ENCODE peak calls at places on chromosomes 13 and 19, in four cellular contexts. J, V, T and H are unnamed samples.

GRCh38 chr13:51222510-51223283 is 499 bp downstream of the FAM124A start:
- DNase-seq in J (no peak), T (peak; percentile 18), V (no peak), H (no peak)

GRCh38 chr19:36686365-36687213 is 823 bp upstream of the ZNF567 start:
- DNase-seq in J (no peak), T (peak; percentile 13), V (no peak), H (peak; percentile 13)

GRCh38 chr19:11414544-11414943 is 4.6 kb downstream of the RGL3 start:
- DNase-seq in V (no peak), J (no peak), T (no peak), H (no peak)

GRCh38 chr13:100176781-100177389 is 88.0 kb downstream of the PCCA start:
- DNase-seq in J (peak; percentile 2), T (no peak), V (no peak), H (peak; percentile 80)

GRCh38 chr13:111337206-111337605 is 16.8 kb downstream of the TEX29 start:
- DNase-seq in J (peak; percentile 87), T (peak; percentile 63), V (no peak), H (peak; percentile 80)

GRCh38 chr19:10418281-10419199 is 1.8 kb upstream of the PDE4A start:
- DNase-seq in J (no peak), T (peak; percentile 17), V (no peak), H (peak; percentile 29)

GRCh38 chr19:7067716-7068115 is 1.8 kb upstream of the ZNF557 start:
- DNase-seq in J (peak; percentile 18), V (no peak), T (no peak), H (peak; percentile 33)

GRCh38 chr13:45833663-45834062 is 17.9 kb downstream of the SIAH3 start:
- DNase-seq in V (no peak), J (peak; percentile 11), T (peak; percentile 57), H (peak; percentile 15)

GRCh38 chr19:17035842-17036424 is 9.3 kb upstream of the CPAMD8 start:
- DNase-seq in V (peak; percentile 69), T (no peak), J (no peak), H (no peak)

GRCh38 chr13:77328819-77329132 is 1.9 kb upstream of the MYCBP2 start:
- DNase-seq in V (no peak), J (no peak), T (no peak), H (no peak)

GRCh38 chr19:8641908-8642547 is 11.6 kb downstream of the NFILZ start:
- DNase-seq in J (no peak), V (peak; percentile 39), T (peak; percentile 54), H (peak; percentile 90)

GRCh38 chr19:4676955-4677731 is 7.0 kb upstream of the MYDGF start:
- DNase-seq in V (no peak), T (peak; percentile 53), J (no peak), H (peak; percentile 76)

GRCh38 chr19:35461050-35461449 is 13.0 kb downstream of the FFAR2 start:
- DNase-seq in J (no peak), T (no peak), V (no peak), H (no peak)

GRCh38 chr13:105914637-105915036 is 620.8 kb downstream of the EFNB2 start:
- DNase-seq in T (no peak), V (no peak), J (peak; percentile 77), H (peak; percentile 92)

GRCh38 chr13:51833980-51834379 is 11.0 kb downstream of the TMEM272 start:
- DNase-seq in V (no peak), J (no peak), T (no peak), H (no peak)

GRCh38 chr13:99750951-99751350 is 220.6 kb downstream of the ZIC5 start:
- DNase-seq in V (no peak), J (no peak), T (no peak), H (no peak)

GRCh38 chr19:33580026-33580644 is 41.6 kb upstream of the CHST8 start:
- DNase-seq in V (no peak), J (no peak), T (peak; percentile 18), H (no peak)

GRCh38 chr13:110914293-110915056 is 394 bp downstream of the ANKRD10 start:
- DNase-seq in V (peak; percentile 64), J (no peak), T (peak; percentile 88), H (peak; percentile 76)

GRCh38 chr19:51372649-51373504 is at the start of gene NKG7:
- DNase-seq in J (no peak), V (peak; percentile 92), T (no peak), H (no peak)

GRCh38 chr13:46516624-46517318 is 36.2 kb upstream of the LRCH1 start:
- DNase-seq in T (peak; percentile 19), V (no peak), J (no peak), H (no peak)

GRCh38 chr13:33509642-33510229 is 224.2 kb upstream of the STARD13 start:
- DNase-seq in V (peak; percentile 15), T (no peak), J (no peak), H (no peak)

GRCh38 chr13:99993660-99994455 is 12.3 kb downstream of the ZIC2 start:
- DNase-seq in V (no peak), T (no peak), J (no peak), H (peak; percentile 59)

GRCh38 chr13:21690955-21691354 is 20.1 kb downstream of the FGF9 start:
- DNase-seq in J (no peak), V (no peak), T (no peak), H (no peak)

GRCh38 chr13:43293008-43293407 is 269.6 kb downstream of the DNAJC15 start:
- DNase-seq in J (no peak), T (no peak), V (no peak), H (no peak)

GRCh38 chr13:54611400-54611799 is 1582.8 kb downstream of the OLFM4 start:
- DNase-seq in J (no peak), T (no peak), V (no peak), H (no peak)

GRCh38 chr13:86757236-86757978 is 913.8 kb upstream of the SLITRK5 start:
- DNase-seq in T (no peak), J (no peak), V (no peak), H (peak; percentile 7)

GRCh38 chr19:44874317-44874716 is 16.7 kb upstream of the TOMM40 start:
- DNase-seq in T (no peak), V (no peak), J (no peak), H (no peak)

GRCh38 chr13:44197791-44198770 is 175.5 kb upstream of the SERP2 start:
- DNase-seq in V (no peak), J (peak; percentile 2), T (no peak), H (peak; percentile 48)

GRCh38 chr19:11538232-11539036 is at the start of gene CNN1:
- DNase-seq in V (no peak), J (no peak), T (peak; percentile 80), H (peak; percentile 86)

GRCh38 chr13:58254961-58255360 is 623.4 kb downstream of the PCDH17 start:
- DNase-seq in J (no peak), T (no peak), V (no peak), H (no peak)

GRCh38 chr13:107250626-107251025 is 682.7 kb upstream of the ARGLU1 start:
- DNase-seq in J (no peak), T (no peak), V (no peak), H (no peak)

GRCh38 chr13:111626371-111627305 is 306.2 kb downstream of the TEX29 start:
- DNase-seq in T (no peak), V (no peak), J (no peak), H (no peak)

GRCh38 chr13:51220706-51221105 is 1.5 kb upstream of the FAM124A start:
- DNase-seq in V (no peak), T (no peak), J (no peak), H (no peak)

GRCh38 chr13:100644328-100644727 is 30.3 kb downstream of the TMTC4 start:
- DNase-seq in T (no peak), J (no peak), V (no peak), H (peak; percentile 6)

GRCh38 chr13:73740681-73741080 is 393.5 kb downstream of the KLF12 start:
- DNase-seq in V (no peak), J (peak; percentile 13), T (no peak), H (peak; percentile 77)

GRCh38 chr19:7381073-7381390 is 32.3 kb downstream of the ARHGEF18 start:
- DNase-seq in T (no peak), J (no peak), V (no peak), H (no peak)

DNA sequence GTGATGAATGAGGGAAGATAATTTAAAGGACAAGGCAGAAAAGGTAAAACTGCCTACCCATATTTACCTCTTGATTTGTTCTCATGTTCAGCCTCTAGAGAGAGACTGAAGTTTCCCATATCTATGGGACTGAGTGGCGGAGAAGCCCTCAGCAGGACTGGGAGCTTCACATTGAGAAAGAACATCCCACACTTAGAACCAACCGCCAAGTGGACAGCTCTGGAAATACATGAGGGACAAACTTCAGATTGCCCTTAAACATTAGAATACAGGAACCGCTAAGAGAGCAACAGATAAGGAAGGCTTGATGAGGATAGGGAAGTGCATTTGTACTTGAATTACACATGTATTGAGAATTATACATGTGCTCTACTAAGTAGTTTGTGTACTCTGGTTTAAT is 316.0 kb upstream of the MIR17HG start:
- DNase-seq in V (peak; percentile 0), J (no peak), T (no peak), H (no peak)
- TF ChIP-seq CTCF in V (no peak), J (no peak), T (no peak), H (no peak)

GRCh38 chr19:39542198-39542597 is 2.2 kb upstream of the EID2 start:
- DNase-seq in V (no peak), T (no peak), J (no peak), H (no peak)
- H3K4me3 ChIP-seq in V (no peak overlapping the region), T (no peak overlapping the region), J (no peak overlapping the region), H (no peak overlapping the region)

DNA sequence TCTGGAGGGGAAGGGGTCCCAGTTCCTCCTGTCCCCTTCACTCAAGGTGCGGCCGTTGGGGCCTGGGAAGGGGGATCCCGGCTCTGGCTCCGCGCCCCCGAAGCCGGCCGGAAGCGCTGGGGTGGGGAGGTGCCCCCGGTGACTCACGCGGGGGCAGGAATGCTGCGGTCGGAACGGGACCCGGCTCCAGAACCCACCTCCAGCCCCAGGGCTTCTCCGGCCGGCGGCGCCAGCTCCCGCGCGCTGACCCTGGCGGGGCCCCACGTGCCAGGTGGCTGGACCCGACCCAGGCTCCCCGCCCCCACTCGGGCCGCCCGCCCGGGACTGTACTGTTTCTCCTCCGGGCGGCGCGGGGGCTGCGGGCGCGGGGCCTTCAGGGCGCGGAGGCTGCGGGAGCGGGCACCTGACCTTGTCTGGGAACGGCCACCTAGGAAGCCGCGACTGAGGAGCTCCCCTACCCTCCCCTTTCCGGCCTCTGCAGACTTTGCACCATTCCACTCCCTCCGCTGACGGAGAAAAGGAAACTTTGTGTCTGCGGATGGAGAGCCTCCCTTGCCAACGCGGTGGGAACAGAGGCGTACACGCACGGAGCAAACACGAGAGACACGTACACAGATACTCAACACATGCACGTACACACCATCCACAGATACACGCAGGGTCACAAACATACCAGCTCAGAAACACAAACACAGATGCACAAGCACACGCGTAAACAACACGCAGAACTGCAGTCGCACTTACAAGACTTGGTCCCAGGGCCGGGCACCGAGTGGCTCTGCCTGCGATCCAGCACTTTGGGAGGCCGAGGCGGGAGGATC is 7.2 kb downstream of the AXL start:
- DNase-seq in J (peak; percentile 67), V (peak; percentile 71), T (peak; percentile 88), H (peak; percentile 77)
- TF ChIP-seq CTCF in J (no peak), V (no peak), T (peak; percentile 8), H (peak; percentile 22)

DNA sequence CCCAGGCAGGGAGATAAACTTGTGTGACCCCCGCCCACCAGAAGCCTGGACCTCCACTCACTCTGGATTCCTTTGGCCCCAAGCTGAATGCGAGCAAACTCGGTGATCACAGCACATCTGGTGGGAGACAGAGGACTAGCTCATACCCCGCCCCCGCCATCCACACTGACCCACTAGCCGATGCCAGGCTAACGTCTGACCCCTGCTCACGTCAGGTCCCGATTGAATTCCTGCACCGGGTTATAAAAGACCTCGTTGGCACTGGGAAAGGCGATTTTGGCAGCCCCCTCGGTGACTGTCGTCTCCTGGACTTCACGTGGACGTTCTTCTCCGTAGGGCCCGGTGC is 631 bp downstream of the TRMT1 start:
- DNase-seq in T (no peak), V (no peak), J (no peak), H (no peak)
- H3K4me3 ChIP-seq in T (peak overlapping the region; percentile 62), V (peak overlapping the region; percentile 98), J (peak overlapping the region; percentile 72), H (peak overlapping the region; percentile 70)

GRCh38 chr19:43504426-43505185 is at the start of gene PHLDB3:
- DNase-seq in J (no peak), V (no peak), T (peak; percentile 77), H (no peak)
- TF ChIP-seq CTCF in J (no peak), V (no peak), T (no peak), H (no peak)